ENCODE peak calls at places on chromosomes 6 and 20, in five cellular contexts. P is glutamatergic neuron, T is occipital lobe, J is AG09319, R is stromal cell of bone marrow. F is an unnamed sample.

GRCh38 chr6:2999005-2999620 is 581 bp upstream of the NQO2 start:
- DNase-seq in P (no peak), T (no peak), J (no peak), R (peak), F (no peak)

GRCh38 chr20:57594092-57594911 is 25.9 kb downstream of the ZBP1 start:
- DNase-seq in P (peak), T (no peak), J (no peak), R (no peak), F (no peak)

GRCh38 chr6:6007311-6008113 is 787 bp upstream of the NRN1 start:
- DNase-seq in P (peak), T (no peak), J (no peak), R (no peak), F (no peak)

GRCh38 chr20:3423126-3423525 is 15.7 kb upstream of the DNAAF9 start:
- DNase-seq in P (no peak), T (no peak), J (no peak), R (no peak), F (no peak)

GRCh38 chr6:41655706-41656668 is 17.7 kb downstream of the MDFI start:
- DNase-seq in P (no peak), T (no peak), J (no peak), R (no peak), F (no peak)

GRCh38 chr20:17872434-17872833 is 96.2 kb downstream of the SNX5 start:
- DNase-seq in P (no peak), T (no peak), J (no peak), R (no peak), F (no peak)

GRCh38 chr6:167668019-167668753 is 158.5 kb upstream of the AFDN start:
- DNase-seq in P (peak), T (no peak), J (no peak), R (no peak), F (no peak)

GRCh38 chr6:52394251-52394666 is 25.9 kb upstream of the EFHC1 start:
- DNase-seq in P (no peak), T (no peak), J (no peak), R (no peak), F (no peak)

GRCh38 chr6:34129753-34130152 is 16.1 kb downstream of the GRM4 start:
- DNase-seq in P (no peak), T (no peak), J (no peak), R (no peak), F (no peak)

GRCh38 chr6:16694789-16695188 is 66.5 kb downstream of the ATXN1 start:
- DNase-seq in P (no peak), T (no peak), J (no peak), R (no peak), F (no peak)

GRCh38 chr20:33145521-33145920 is 22.4 kb upstream of the BPIFA2 start:
- DNase-seq in P (no peak), T (no peak), J (no peak), R (no peak), F (no peak)

GRCh38 chr6:13724174-13724573 is 12.5 kb upstream of the RANBP9 start:
- DNase-seq in P (no peak), T (no peak), J (no peak), R (no peak), F (no peak)

GRCh38 chr6:88179692-88180091 is 13.5 kb upstream of the CNR1 start:
- DNase-seq in P (no peak), T (no peak), J (no peak), R (no peak), F (no peak)

GRCh38 chr20:17504898-17505663 is 26.1 kb downstream of the BFSP1 start:
- DNase-seq in P (peak), T (no peak), J (peak), R (peak), F (no peak)

GRCh38 chr6:70241991-70242420 is 60.9 kb downstream of the COL9A1 start:
- DNase-seq in P (no peak), T (no peak), J (no peak), R (no peak), F (no peak)

GRCh38 chr6:31345026-31345730 is 11.8 kb downstream of the HLA-B start:
- DNase-seq in P (no peak), T (no peak), J (no peak), R (no peak), F (no peak)

GRCh38 chr20:56634307-56634706 is 5.2 kb downstream of the TFAP2C start:
- DNase-seq in P (no peak), T (no peak), J (no peak), R (no peak), F (no peak)

GRCh38 chr20:25532015-25532751 is 53.1 kb downstream of the NINL start:
- DNase-seq in P (peak), T (peak), J (no peak), R (no peak), F (no peak)

GRCh38 chr20:24764825-24765224 is 184.2 kb upstream of the CST7 start:
- DNase-seq in P (no peak), T (no peak), J (no peak), R (no peak), F (no peak)

GRCh38 chr6:136628996-136629395 is 78.8 kb upstream of the MAP7 start:
- DNase-seq in P (no peak), T (no peak), J (no peak), R (no peak), F (no peak)

GRCh38 chr6:37850728-37851285 is 31.3 kb downstream of the ZFAND3 start:
- DNase-seq in P (no peak), T (no peak), J (no peak), R (no peak), F (no peak)

GRCh38 chr6:133973109-133973971 is 20.3 kb downstream of the TBPL1 start:
- DNase-seq in P (no peak), T (no peak), J (no peak), R (peak), F (peak)